ENCODE peak calls at places on chromosomes 4 and X, in ten cellular contexts. One of them, this sample, is unnamed. For H3K4me1, H3K9me3 and H3K36me3, the result is how much of the 10 kb centered on the place peaks cover.

GRCh38 chr4:145863191-145863590 is 75.4 kb downstream of the ZNF827 start:
- DNase-seq in kidney: no peak
- DNase-seq in mammary epithelial cell: no peak
- DNase-seq in pancreas: no peak
- DNase-seq in OCI-LY7: no peak
- DNase-seq in CD8-positive, alpha-beta T cell: no peak
- DNase-seq in neuronal stem cell: no peak
- DNase-seq in psoas muscle: no peak
- DNase-seq in tibial artery: no peak
- DNase-seq in suprapubic skin: no peak
- DNase-seq in this sample: no peak

GRCh38 chrX:104482757-104483156 is 83.2 kb upstream of the IL1RAPL2 start:
- DNase-seq in suprapubic skin: no peak
- DNase-seq in CD8-positive, alpha-beta T cell: no peak
- DNase-seq in OCI-LY7: peak
- DNase-seq in mammary epithelial cell: no peak
- DNase-seq in pancreas: no peak
- DNase-seq in psoas muscle: no peak
- DNase-seq in neuronal stem cell: no peak
- DNase-seq in kidney: no peak
- DNase-seq in tibial artery: no peak
- DNase-seq in this sample: no peak

GRCh38 chrX:45036161-45036560 is 163.2 kb downstream of the KDM6A start:
- DNase-seq in kidney: no peak
- DNase-seq in pancreas: no peak
- DNase-seq in CD8-positive, alpha-beta T cell: no peak
- DNase-seq in psoas muscle: no peak
- DNase-seq in suprapubic skin: no peak
- DNase-seq in tibial artery: no peak
- DNase-seq in mammary epithelial cell: no peak
- DNase-seq in OCI-LY7: no peak
- DNase-seq in neuronal stem cell: no peak
- DNase-seq in this sample: no peak

GRCh38 chr4:26780524-26780923 is 80.1 kb upstream of the STIM2 start:
- DNase-seq in pancreas: no peak
- DNase-seq in suprapubic skin: no peak
- DNase-seq in tibial artery: no peak
- DNase-seq in psoas muscle: no peak
- DNase-seq in CD8-positive, alpha-beta T cell: no peak
- DNase-seq in OCI-LY7: peak
- DNase-seq in neuronal stem cell: no peak
- DNase-seq in mammary epithelial cell: peak
- DNase-seq in kidney: no peak
- DNase-seq in this sample: no peak

GRCh38 chrX:34350552-34350951 is 218.4 kb upstream of the FAM47A start:
- DNase-seq in neuronal stem cell: no peak
- DNase-seq in OCI-LY7: no peak
- DNase-seq in kidney: no peak
- DNase-seq in suprapubic skin: no peak
- DNase-seq in mammary epithelial cell: no peak
- DNase-seq in psoas muscle: no peak
- DNase-seq in CD8-positive, alpha-beta T cell: no peak
- DNase-seq in tibial artery: no peak
- DNase-seq in pancreas: no peak
- DNase-seq in this sample: no peak

GRCh38 chrX:150361070-150361776 is 1.9 kb upstream of the MAMLD1 start:
- DNase-seq in CD8-positive, alpha-beta T cell: peak
- DNase-seq in tibial artery: no peak
- DNase-seq in mammary epithelial cell: peak
- DNase-seq in neuronal stem cell: no peak
- DNase-seq in pancreas: no peak
- DNase-seq in OCI-LY7: no peak
- DNase-seq in suprapubic skin: no peak
- DNase-seq in kidney: peak
- DNase-seq in psoas muscle: no peak
- DNase-seq in this sample: peak

GRCh38 chr4:20839957-20840356 is 139.7 kb downstream of the PACRGL start:
- DNase-seq in pancreas: no peak
- DNase-seq in tibial artery: no peak
- DNase-seq in psoas muscle: no peak
- DNase-seq in mammary epithelial cell: peak
- DNase-seq in suprapubic skin: no peak
- DNase-seq in neuronal stem cell: no peak
- DNase-seq in kidney: no peak
- DNase-seq in CD8-positive, alpha-beta T cell: no peak
- DNase-seq in OCI-LY7: no peak
- DNase-seq in this sample: no peak

GRCh38 chrX:154378059-154378798 is 866 bp upstream of the EMD start:
- DNase-seq in OCI-LY7: peak
- DNase-seq in psoas muscle: peak
- DNase-seq in suprapubic skin: no peak
- DNase-seq in kidney: peak
- DNase-seq in mammary epithelial cell: no peak
- DNase-seq in CD8-positive, alpha-beta T cell: no peak
- DNase-seq in tibial artery: peak
- DNase-seq in pancreas: peak
- DNase-seq in neuronal stem cell: no peak
- DNase-seq in this sample: peak

GRCh38 chr4:169268951-169269781 is 1.6 kb downstream of the SH3RF1 start:
- DNase-seq in pancreas: no peak
- DNase-seq in suprapubic skin: no peak
- DNase-seq in neuronal stem cell: no peak
- DNase-seq in kidney: no peak
- DNase-seq in tibial artery: no peak
- DNase-seq in OCI-LY7: no peak
- DNase-seq in CD8-positive, alpha-beta T cell: no peak
- DNase-seq in mammary epithelial cell: peak
- DNase-seq in psoas muscle: peak
- DNase-seq in this sample: no peak

GRCh38 chr4:76779740-76780459 is 118.0 kb downstream of the SOWAHB start:
- DNase-seq in mammary epithelial cell: no peak
- DNase-seq in tibial artery: no peak
- DNase-seq in suprapubic skin: no peak
- DNase-seq in CD8-positive, alpha-beta T cell: no peak
- DNase-seq in OCI-LY7: no peak
- DNase-seq in neuronal stem cell: no peak
- DNase-seq in pancreas: no peak
- DNase-seq in kidney: no peak
- DNase-seq in psoas muscle: no peak
- DNase-seq in this sample: no peak

GRCh38 chr4:4456351-4456750 is 69.4 kb downstream of the NSG1 start:
- DNase-seq in psoas muscle: no peak
- DNase-seq in neuronal stem cell: no peak
- DNase-seq in suprapubic skin: no peak
- DNase-seq in kidney: no peak
- DNase-seq in CD8-positive, alpha-beta T cell: no peak
- DNase-seq in OCI-LY7: no peak
- DNase-seq in pancreas: no peak
- DNase-seq in mammary epithelial cell: no peak
- DNase-seq in tibial artery: no peak
- DNase-seq in this sample: no peak

GRCh38 chr4:61723492-61723891 is 523.4 kb downstream of the ADGRL3 start:
- DNase-seq in mammary epithelial cell: no peak
- DNase-seq in neuronal stem cell: no peak
- DNase-seq in psoas muscle: no peak
- DNase-seq in OCI-LY7: no peak
- DNase-seq in CD8-positive, alpha-beta T cell: no peak
- DNase-seq in pancreas: no peak
- DNase-seq in tibial artery: no peak
- DNase-seq in suprapubic skin: no peak
- DNase-seq in kidney: no peak
- DNase-seq in this sample: no peak

GRCh38 chr4:77348815-77349214 is 191.8 kb downstream of the CCNG2 start:
- DNase-seq in OCI-LY7: no peak
- DNase-seq in CD8-positive, alpha-beta T cell: no peak
- DNase-seq in suprapubic skin: no peak
- DNase-seq in pancreas: no peak
- DNase-seq in mammary epithelial cell: no peak
- DNase-seq in psoas muscle: no peak
- DNase-seq in kidney: no peak
- DNase-seq in neuronal stem cell: no peak
- DNase-seq in tibial artery: no peak
- DNase-seq in this sample: no peak

GRCh38 chrX:80237072-80237471 is 183.2 kb upstream of the TENT5D start:
- DNase-seq in tibial artery: no peak
- DNase-seq in kidney: no peak
- DNase-seq in neuronal stem cell: no peak
- DNase-seq in mammary epithelial cell: no peak
- DNase-seq in OCI-LY7: no peak
- DNase-seq in suprapubic skin: no peak
- DNase-seq in CD8-positive, alpha-beta T cell: no peak
- DNase-seq in pancreas: no peak
- DNase-seq in psoas muscle: no peak
- DNase-seq in this sample: no peak

GRCh38 chrX:19811807-19812604 is 75.4 kb downstream of the SH3KBP1 start:
- DNase-seq in OCI-LY7: peak
- DNase-seq in neuronal stem cell: no peak
- DNase-seq in psoas muscle: no peak
- DNase-seq in CD8-positive, alpha-beta T cell: no peak
- DNase-seq in pancreas: no peak
- DNase-seq in kidney: no peak
- DNase-seq in tibial artery: no peak
- DNase-seq in suprapubic skin: no peak
- DNase-seq in mammary epithelial cell: no peak
- DNase-seq in this sample: no peak
- H3K4me1 ChIP-seq in OCI-LY7: half or more
- H3K4me1 ChIP-seq in neuronal stem cell: under half
- H3K4me1 ChIP-seq in psoas muscle: under half
- H3K4me1 ChIP-seq in CD8-positive, alpha-beta T cell: under half
- H3K4me1 ChIP-seq in pancreas: under half
- H3K4me1 ChIP-seq in kidney: under half
- H3K4me1 ChIP-seq in tibial artery: under half
- H3K4me1 ChIP-seq in suprapubic skin: under half
- H3K4me1 ChIP-seq in mammary epithelial cell: under half
- H3K4me1 ChIP-seq in this sample: under half

GRCh38 chrX:346034-346813 is 27.6 kb upstream of the GTPBP6 start:
- DNase-seq in CD8-positive, alpha-beta T cell: no peak
- DNase-seq in mammary epithelial cell: no peak
- DNase-seq in pancreas: no peak
- DNase-seq in neuronal stem cell: no peak
- DNase-seq in psoas muscle: no peak
- DNase-seq in tibial artery: no peak
- DNase-seq in suprapubic skin: no peak
- DNase-seq in OCI-LY7: no peak
- DNase-seq in kidney: peak
- DNase-seq in this sample: peak
- H3K9me3 ChIP-seq in CD8-positive, alpha-beta T cell: under half
- H3K9me3 ChIP-seq in mammary epithelial cell: under half
- H3K9me3 ChIP-seq in pancreas: under half
- H3K9me3 ChIP-seq in neuronal stem cell: under half
- H3K9me3 ChIP-seq in psoas muscle: under half
- H3K9me3 ChIP-seq in tibial artery: under half
- H3K9me3 ChIP-seq in suprapubic skin: under half
- H3K9me3 ChIP-seq in OCI-LY7: under half
- H3K9me3 ChIP-seq in kidney: under half
- H3K9me3 ChIP-seq in this sample: under half

DNA sequence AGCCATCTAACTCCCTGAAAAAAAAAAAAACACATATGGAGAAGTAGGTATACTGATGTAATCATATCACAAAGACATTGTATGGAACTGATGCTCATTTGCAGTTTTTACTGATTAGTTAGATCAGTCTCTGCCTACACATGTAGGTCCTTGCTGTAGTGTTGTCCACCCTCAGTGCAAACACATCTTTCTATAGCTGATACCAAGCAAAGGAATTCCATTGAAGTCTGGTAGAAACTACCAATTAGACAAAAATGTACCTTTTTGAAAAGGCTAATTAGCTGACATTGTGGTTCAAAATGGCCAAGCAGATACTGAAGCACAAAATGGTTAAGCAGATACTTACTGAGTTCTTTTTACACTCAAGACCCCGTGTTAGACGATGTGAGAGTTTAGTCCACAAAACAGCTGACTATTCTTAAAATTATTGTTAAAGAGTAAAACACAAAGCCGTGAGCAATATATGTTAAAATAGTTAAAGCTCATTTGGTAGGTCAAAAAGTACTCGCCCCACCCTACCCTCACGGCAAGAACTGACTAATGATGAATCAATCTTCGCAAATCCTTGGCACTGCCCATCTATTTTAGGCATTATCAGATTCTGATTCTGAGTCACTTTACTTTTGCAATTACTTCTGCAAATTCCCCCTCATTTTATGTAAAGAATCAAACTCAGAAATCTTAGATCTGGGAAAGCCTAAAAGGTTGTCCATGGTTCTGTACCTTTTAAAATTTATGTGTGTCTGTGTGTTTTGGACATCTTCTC is 40.4 kb downstream of the COL4A6 start:
- DNase-seq in suprapubic skin: no peak
- DNase-seq in kidney: no peak
- DNase-seq in OCI-LY7: no peak
- DNase-seq in pancreas: no peak
- DNase-seq in tibial artery: no peak
- DNase-seq in neuronal stem cell: peak
- DNase-seq in psoas muscle: no peak
- DNase-seq in CD8-positive, alpha-beta T cell: no peak
- DNase-seq in mammary epithelial cell: peak
- DNase-seq in this sample: no peak
- H3K36me3 ChIP-seq in suprapubic skin: under half
- H3K36me3 ChIP-seq in kidney: under half
- H3K36me3 ChIP-seq in OCI-LY7: under half
- H3K36me3 ChIP-seq in pancreas: under half
- H3K36me3 ChIP-seq in tibial artery: under half
- H3K36me3 ChIP-seq in neuronal stem cell: under half
- H3K36me3 ChIP-seq in psoas muscle: under half
- H3K36me3 ChIP-seq in CD8-positive, alpha-beta T cell: under half
- H3K36me3 ChIP-seq in mammary epithelial cell: under half
- H3K36me3 ChIP-seq in this sample: under half

GRCh38 chr4:128284317-128284716 is 3.3 kb downstream of the PGRMC2 start:
- DNase-seq in suprapubic skin: no peak
- DNase-seq in CD8-positive, alpha-beta T cell: no peak
- DNase-seq in neuronal stem cell: no peak
- DNase-seq in mammary epithelial cell: no peak
- DNase-seq in psoas muscle: no peak
- DNase-seq in pancreas: peak
- DNase-seq in OCI-LY7: no peak
- DNase-seq in kidney: no peak
- DNase-seq in tibial artery: no peak
- DNase-seq in this sample: no peak
- H3K4me1 ChIP-seq in suprapubic skin: half or more
- H3K4me1 ChIP-seq in CD8-positive, alpha-beta T cell: under half
- H3K4me1 ChIP-seq in neuronal stem cell: under half
- H3K4me1 ChIP-seq in mammary epithelial cell: under half
- H3K4me1 ChIP-seq in psoas muscle: under half
- H3K4me1 ChIP-seq in pancreas: under half
- H3K4me1 ChIP-seq in OCI-LY7: under half
- H3K4me1 ChIP-seq in kidney: under half
- H3K4me1 ChIP-seq in tibial artery: under half
- H3K4me1 ChIP-seq in this sample: under half

GRCh38 chr4:11774346-11774745 is 345.7 kb upstream of the HS3ST1 start:
- DNase-seq in suprapubic skin: no peak
- DNase-seq in OCI-LY7: no peak
- DNase-seq in psoas muscle: no peak
- DNase-seq in neuronal stem cell: no peak
- DNase-seq in mammary epithelial cell: no peak
- DNase-seq in CD8-positive, alpha-beta T cell: no peak
- DNase-seq in pancreas: no peak
- DNase-seq in kidney: no peak
- DNase-seq in tibial artery: no peak
- DNase-seq in this sample: no peak
- H3K9me3 ChIP-seq in suprapubic skin: under half
- H3K9me3 ChIP-seq in OCI-LY7: under half
- H3K9me3 ChIP-seq in psoas muscle: under half
- H3K9me3 ChIP-seq in neuronal stem cell: under half
- H3K9me3 ChIP-seq in mammary epithelial cell: under half
- H3K9me3 ChIP-seq in CD8-positive, alpha-beta T cell: under half
- H3K9me3 ChIP-seq in pancreas: under half
- H3K9me3 ChIP-seq in kidney: under half
- H3K9me3 ChIP-seq in tibial artery: under half
- H3K9me3 ChIP-seq in this sample: under half